ENCODE peak calls at places on chromosomes 4 and X, in five cellular contexts. One of them, this sample, is unnamed. For H3K4me1, the result is how much of the 10 kb centered on the place peaks cover.

GRCh38 chr4:151719935-151720334 is 40.9 kb downstream of the GATB start:
- DNase-seq in adrenal gland: no peak
- DNase-seq in mammary epithelial cell: no peak
- DNase-seq in uterus: no peak
- DNase-seq in pancreas: no peak
- DNase-seq in this sample: no peak

GRCh38 chrX:18424482-18425198 is 768 bp upstream of the CDKL5 start:
- DNase-seq in adrenal gland: peak
- DNase-seq in mammary epithelial cell: peak
- DNase-seq in uterus: no peak
- DNase-seq in pancreas: peak
- DNase-seq in this sample: peak

GRCh38 chr4:107094332-107094731 is 58.2 kb upstream of the DKK2 start:
- DNase-seq in adrenal gland: no peak
- DNase-seq in mammary epithelial cell: peak
- DNase-seq in uterus: no peak
- DNase-seq in pancreas: no peak
- DNase-seq in this sample: peak

GRCh38 chr4:7918981-7919380 is 20.7 kb downstream of the AFAP1 start:
- DNase-seq in adrenal gland: no peak
- DNase-seq in mammary epithelial cell: no peak
- DNase-seq in uterus: no peak
- DNase-seq in pancreas: no peak
- DNase-seq in this sample: no peak

GRCh38 chr4:142713282-142714030 is 132.6 kb downstream of the INPP4B start:
- DNase-seq in adrenal gland: no peak
- DNase-seq in mammary epithelial cell: no peak
- DNase-seq in uterus: no peak
- DNase-seq in pancreas: no peak
- DNase-seq in this sample: no peak

GRCh38 chr4:4990857-4991540 is 28.3 kb downstream of the CYTL1 start:
- DNase-seq in adrenal gland: peak
- DNase-seq in mammary epithelial cell: peak
- DNase-seq in uterus: peak
- DNase-seq in pancreas: peak
- DNase-seq in this sample: no peak

GRCh38 chrX:56788717-56789122 is 59.7 kb downstream of the NBDY start:
- DNase-seq in adrenal gland: peak
- DNase-seq in mammary epithelial cell: no peak
- DNase-seq in uterus: peak
- DNase-seq in pancreas: no peak
- DNase-seq in this sample: no peak

GRCh38 chrX:79259073-79259689 is 108.0 kb downstream of the ITM2A start:
- DNase-seq in adrenal gland: no peak
- DNase-seq in mammary epithelial cell: no peak
- DNase-seq in uterus: no peak
- DNase-seq in pancreas: no peak
- DNase-seq in this sample: no peak

GRCh38 chr4:186728631-186729271 is 5.1 kb upstream of the FAT1 start:
- DNase-seq in adrenal gland: no peak
- DNase-seq in mammary epithelial cell: peak
- DNase-seq in uterus: no peak
- DNase-seq in pancreas: no peak
- DNase-seq in this sample: no peak

GRCh38 chrX:331772-332495 is 13.3 kb upstream of the GTPBP6 start:
- DNase-seq in adrenal gland: no peak
- DNase-seq in mammary epithelial cell: no peak
- DNase-seq in uterus: no peak
- DNase-seq in pancreas: no peak
- DNase-seq in this sample: no peak

GRCh38 chrX:108348525-108348924 is 89.7 kb downstream of the COL4A6 start:
- DNase-seq in adrenal gland: no peak
- DNase-seq in mammary epithelial cell: no peak
- DNase-seq in uterus: no peak
- DNase-seq in pancreas: no peak
- DNase-seq in this sample: no peak

GRCh38 chr4:34644716-34645115 is 1599.6 kb downstream of the ARAP2 start:
- DNase-seq in adrenal gland: no peak
- DNase-seq in mammary epithelial cell: no peak
- DNase-seq in uterus: no peak
- DNase-seq in pancreas: no peak
- DNase-seq in this sample: no peak

GRCh38 chr4:99759346-99759984 is 57.2 kb upstream of the DAPP1 start:
- DNase-seq in adrenal gland: no peak
- DNase-seq in mammary epithelial cell: no peak
- DNase-seq in uterus: no peak
- DNase-seq in pancreas: no peak
- DNase-seq in this sample: no peak

GRCh38 chr4:6019316-6020263 is 1.4 kb upstream of the C4orf50 start:
- DNase-seq in adrenal gland: peak
- DNase-seq in mammary epithelial cell: no peak
- DNase-seq in uterus: no peak
- DNase-seq in pancreas: peak
- DNase-seq in this sample: no peak

GRCh38 chr4:7206385-7206784 is 14.0 kb downstream of the SORCS2 start:
- DNase-seq in adrenal gland: no peak
- DNase-seq in mammary epithelial cell: no peak
- DNase-seq in uterus: peak
- DNase-seq in pancreas: no peak
- DNase-seq in this sample: peak

GRCh38 chr4:8229341-8229975 is 30.4 kb downstream of the SH3TC1 start:
- DNase-seq in adrenal gland: no peak
- DNase-seq in mammary epithelial cell: no peak
- DNase-seq in uterus: no peak
- DNase-seq in pancreas: no peak
- DNase-seq in this sample: no peak

GRCh38 chr4:150257338-150257737 is 179.1 kb downstream of the DCLK2 start:
- DNase-seq in adrenal gland: no peak
- DNase-seq in mammary epithelial cell: no peak
- DNase-seq in uterus: no peak
- DNase-seq in pancreas: no peak
- DNase-seq in this sample: no peak

GRCh38 chr4:20017035-20017434 is 234.7 kb upstream of the SLIT2 start:
- DNase-seq in adrenal gland: no peak
- DNase-seq in mammary epithelial cell: no peak
- DNase-seq in uterus: no peak
- DNase-seq in pancreas: no peak
- DNase-seq in this sample: no peak

GRCh38 chrX:54640721-54641120 is 110.7 kb downstream of the GNL3L start:
- DNase-seq in adrenal gland: no peak
- DNase-seq in mammary epithelial cell: no peak
- DNase-seq in uterus: no peak
- DNase-seq in pancreas: no peak
- DNase-seq in this sample: no peak

GRCh38 chr4:152118108-152118507 is 357.3 kb upstream of the GATB start:
- DNase-seq in adrenal gland: no peak
- DNase-seq in mammary epithelial cell: no peak
- DNase-seq in uterus: no peak
- DNase-seq in pancreas: no peak
- DNase-seq in this sample: no peak

GRCh38 chrX:17741123-17741511 is 3.8 kb downstream of the SCML1 start:
- DNase-seq in adrenal gland: no peak
- DNase-seq in mammary epithelial cell: no peak
- DNase-seq in uterus: no peak
- DNase-seq in pancreas: no peak
- DNase-seq in this sample: no peak

GRCh38 chr4:187171731-187172339 is 448.2 kb upstream of the FAT1 start:
- DNase-seq in adrenal gland: no peak
- DNase-seq in mammary epithelial cell: no peak
- DNase-seq in uterus: no peak
- DNase-seq in pancreas: no peak
- DNase-seq in this sample: no peak

GRCh38 chr4:145541266-145541770 is 59.7 kb downstream of the SMAD1 start:
- DNase-seq in adrenal gland: no peak
- DNase-seq in mammary epithelial cell: peak
- DNase-seq in uterus: no peak
- DNase-seq in pancreas: no peak
- DNase-seq in this sample: no peak

GRCh38 chr4:41620594-41621256 is 82.8 kb downstream of the LIMCH1 start:
- DNase-seq in adrenal gland: peak
- DNase-seq in mammary epithelial cell: no peak
- DNase-seq in uterus: no peak
- DNase-seq in pancreas: no peak
- DNase-seq in this sample: no peak

GRCh38 chr4:169630069-169630468 is 9.7 kb downstream of the CLCN3 start:
- DNase-seq in adrenal gland: no peak
- DNase-seq in mammary epithelial cell: no peak
- DNase-seq in uterus: no peak
- DNase-seq in pancreas: no peak
- DNase-seq in this sample: no peak

GRCh38 chrX:65677954-65678469 is 10.6 kb downstream of the MSN start:
- DNase-seq in adrenal gland: peak
- DNase-seq in mammary epithelial cell: peak
- DNase-seq in uterus: peak
- DNase-seq in pancreas: no peak
- DNase-seq in this sample: peak

GRCh38 chr4:123350191-123350544 is 46.4 kb upstream of the SPRY1 start:
- DNase-seq in adrenal gland: no peak
- DNase-seq in mammary epithelial cell: peak
- DNase-seq in uterus: no peak
- DNase-seq in pancreas: peak
- DNase-seq in this sample: no peak

GRCh38 chr4:149164282-149164681 is 651.4 kb downstream of the IQCM start:
- DNase-seq in adrenal gland: no peak
- DNase-seq in mammary epithelial cell: no peak
- DNase-seq in uterus: no peak
- DNase-seq in pancreas: no peak
- DNase-seq in this sample: peak

GRCh38 chr4:1248262-1249147 is at the start of gene CTBP1:
- DNase-seq in adrenal gland: peak
- DNase-seq in mammary epithelial cell: peak
- DNase-seq in uterus: peak
- DNase-seq in pancreas: peak
- DNase-seq in this sample: peak
- H3K4me1 ChIP-seq in adrenal gland: under half
- H3K4me1 ChIP-seq in mammary epithelial cell: under half
- H3K4me1 ChIP-seq in uterus: under half
- H3K4me1 ChIP-seq in pancreas: under half
- H3K4me1 ChIP-seq in this sample: under half

GRCh38 chr4:2516635-2517034 is 19.8 kb upstream of the FAM193A start:
- DNase-seq in adrenal gland: no peak
- DNase-seq in mammary epithelial cell: no peak
- DNase-seq in uterus: no peak
- DNase-seq in pancreas: no peak
- DNase-seq in this sample: no peak
- H3K4me1 ChIP-seq in adrenal gland: under half
- H3K4me1 ChIP-seq in mammary epithelial cell: under half
- H3K4me1 ChIP-seq in uterus: under half
- H3K4me1 ChIP-seq in pancreas: under half
- H3K4me1 ChIP-seq in this sample: under half

GRCh38 chrX:68703369-68703768 is 55.9 kb downstream of the STARD8 start:
- DNase-seq in adrenal gland: peak
- DNase-seq in mammary epithelial cell: no peak
- DNase-seq in uterus: no peak
- DNase-seq in pancreas: no peak
- DNase-seq in this sample: no peak

GRCh38 chrX:68697036-68697435 is 49.6 kb downstream of the STARD8 start:
- DNase-seq in adrenal gland: no peak
- DNase-seq in mammary epithelial cell: no peak
- DNase-seq in uterus: no peak
- DNase-seq in pancreas: no peak
- DNase-seq in this sample: no peak

GRCh38 chrX:68698955-68699354 is 51.5 kb downstream of the STARD8 start:
- DNase-seq in adrenal gland: no peak
- DNase-seq in mammary epithelial cell: no peak
- DNase-seq in uterus: no peak
- DNase-seq in pancreas: peak
- DNase-seq in this sample: no peak

GRCh38 chrX:68697465-68698125 is 50.1 kb downstream of the STARD8 start:
- DNase-seq in adrenal gland: no peak
- DNase-seq in mammary epithelial cell: no peak
- DNase-seq in uterus: no peak
- DNase-seq in pancreas: no peak
- DNase-seq in this sample: no peak

DNA sequence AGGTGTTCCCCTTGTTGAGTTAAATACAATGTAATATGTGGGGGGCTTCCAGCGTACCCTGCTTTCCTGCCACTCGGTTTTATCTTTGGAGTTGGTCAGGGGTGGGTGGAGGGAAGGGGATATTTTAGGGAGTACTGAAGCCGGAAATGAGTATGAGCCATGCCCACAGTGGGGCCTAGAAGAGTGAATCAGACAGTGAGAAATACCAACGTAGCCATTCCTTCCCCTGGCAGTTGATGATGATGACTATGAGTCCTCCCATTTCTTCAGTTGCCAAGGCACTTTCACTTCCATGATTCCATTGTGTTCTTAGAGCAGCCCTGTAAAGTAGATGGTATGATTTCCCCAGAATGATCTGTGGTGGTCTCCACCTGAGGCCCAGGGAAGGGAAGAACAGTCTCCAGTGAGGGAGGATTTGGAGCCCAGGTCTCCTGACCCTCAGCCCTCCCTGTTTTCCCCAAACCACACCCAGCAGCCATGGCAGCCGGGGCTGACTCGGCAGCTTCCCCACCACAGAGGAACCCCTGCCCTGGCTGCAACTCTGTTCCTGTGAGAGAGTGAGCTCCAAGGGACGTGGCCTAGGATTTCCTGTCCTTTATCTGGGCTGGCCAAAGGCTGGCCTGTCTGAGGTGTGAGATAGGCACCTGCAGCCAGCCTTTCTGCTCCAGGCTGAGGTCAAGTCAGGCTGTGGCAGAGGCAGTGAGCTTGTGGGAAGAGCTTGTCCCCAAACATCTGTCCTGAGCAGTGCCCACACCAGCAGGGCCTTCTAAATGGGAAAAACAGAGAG is 52.7 kb downstream of the STARD8 start:
- DNase-seq in adrenal gland: no peak
- DNase-seq in mammary epithelial cell: peak
- DNase-seq in uterus: no peak
- DNase-seq in pancreas: peak
- DNase-seq in this sample: peak
- H3K4me1 ChIP-seq in adrenal gland: under half
- H3K4me1 ChIP-seq in mammary epithelial cell: under half
- H3K4me1 ChIP-seq in uterus: under half
- H3K4me1 ChIP-seq in pancreas: under half
- H3K4me1 ChIP-seq in this sample: under half

DNA sequence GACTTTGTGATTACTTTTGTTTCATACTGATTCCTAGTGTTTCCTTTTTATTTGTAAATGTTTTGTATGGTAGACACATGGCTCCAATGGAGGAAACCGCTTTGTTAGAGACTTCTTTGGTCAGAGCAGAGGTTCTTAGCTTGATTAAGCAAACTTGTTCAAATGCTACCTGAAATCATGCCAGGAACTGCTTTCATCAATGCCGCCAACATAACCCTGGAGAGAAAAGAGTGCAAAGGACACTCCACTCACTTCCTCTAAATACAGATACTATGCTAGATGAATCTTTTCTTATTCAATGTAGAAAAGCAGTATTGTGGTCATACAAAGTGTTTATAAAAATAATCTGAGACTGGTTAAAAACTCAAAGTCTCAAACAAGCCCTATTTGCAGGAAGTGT is 25.7 kb upstream of the COX7B2 start:
- DNase-seq in adrenal gland: no peak
- DNase-seq in mammary epithelial cell: no peak
- DNase-seq in uterus: no peak
- DNase-seq in pancreas: no peak
- DNase-seq in this sample: no peak
- H3K4me1 ChIP-seq in adrenal gland: under half
- H3K4me1 ChIP-seq in mammary epithelial cell: under half
- H3K4me1 ChIP-seq in uterus: under half
- H3K4me1 ChIP-seq in pancreas: under half
- H3K4me1 ChIP-seq in this sample: under half